ENCODE peak calls at places on chromosomes 12 and 14, in nine cellular contexts. D is effector memory CD4-positive, alpha-beta T cell; P is adipocyte; A is breast epithelium; M is AG20443; L is cardiac muscle cell; R is kidney epithelial cell; Y is left colon; B is foreskin fibroblast. T is an unnamed sample.

GRCh38 chr14:69763761-69764510 is 3.0 kb upstream of the SRSF5 start:
- DNase-seq in D (no peak), P (no peak), A (no peak), M (no peak), L (no peak), R (no peak), Y (no peak), B (peak), T (no peak)

GRCh38 chr12:1509703-1510395 is 84.5 kb downstream of the FBXL14 start:
- DNase-seq in D (no peak), P (no peak), A (no peak), M (no peak), L (no peak), R (no peak), Y (no peak), B (no peak), T (peak)

GRCh38 chr12:58363971-58364370 is 422.6 kb downstream of the ATP23 start:
- DNase-seq in D (no peak), P (no peak), A (no peak), M (no peak), L (no peak), R (no peak), Y (no peak), B (no peak), T (no peak)

GRCh38 chr12:76810690-76811434 is 46.9 kb downstream of the ZDHHC17 start:
- DNase-seq in D (no peak), P (no peak), A (no peak), M (no peak), L (peak), R (no peak), Y (no peak), B (no peak), T (no peak)

GRCh38 chr12:114878781-114879180 is 194.8 kb upstream of the TBX3 start:
- DNase-seq in D (no peak), P (no peak), A (no peak), M (no peak), L (no peak), R (no peak), Y (no peak), B (no peak), T (no peak)

GRCh38 chr14:38255673-38256357 is at the start of gene CLEC14A:
- DNase-seq in D (no peak), P (no peak), A (peak), M (peak), L (no peak), R (no peak), Y (peak), B (no peak), T (no peak)

GRCh38 chr12:52171950-52172512 is 19.8 kb downstream of the KRT80 start:
- DNase-seq in D (no peak), P (no peak), A (no peak), M (no peak), L (no peak), R (no peak), Y (peak), B (no peak), T (no peak)

GRCh38 chr14:71582705-71583104 is 349.5 kb upstream of the RGS6 start:
- DNase-seq in D (no peak), P (peak), A (no peak), M (peak), L (peak), R (no peak), Y (no peak), B (peak), T (no peak)

GRCh38 chr12:7154901-7155470 is 24.8 kb downstream of the CLSTN3 start:
- DNase-seq in D (no peak), P (peak), A (no peak), M (peak), L (no peak), R (no peak), Y (no peak), B (no peak), T (no peak)